ENCODE peak calls at places on chromosomes 2 and 18, in seven cellular contexts. N is stomach, K is right lobe of liver, R is psoas muscle, L is colonic mucosa, C is MM.1S, W is upper lobe of left lung. P is an unnamed sample. For H3K4me1, the result is how much of the 10 kb centered on the place peaks cover.

GRCh38 chr2:29033172-29033571 is 41.2 kb downstream of the PCARE start:
- DNase-seq in N (no peak), K (no peak), R (peak), L (no peak), C (no peak), W (no peak), P (no peak)

GRCh38 chr2:33001823-33002222 is 55.1 kb downstream of the LTBP1 start:
- DNase-seq in N (no peak), K (peak), R (no peak), L (no peak), C (no peak), W (no peak), P (no peak)

GRCh38 chr2:225920621-225921020 is 521.1 kb downstream of the NYAP2 start:
- DNase-seq in N (no peak), K (no peak), R (no peak), L (no peak), C (no peak), W (no peak), P (no peak)

GRCh38 chr2:218396688-218397501 is 2.8 kb upstream of the CTDSP1 start:
- DNase-seq in N (peak), K (peak), R (peak), L (peak), C (no peak), W (peak), P (peak)

GRCh38 chr2:83695037-83695436 is 764.0 kb downstream of the SUCLG1 start:
- DNase-seq in N (no peak), K (peak), R (no peak), L (no peak), C (no peak), W (no peak), P (no peak)

GRCh38 chr2:163701399-163702195 is 34.2 kb downstream of the FIGN start:
- DNase-seq in N (no peak), K (no peak), R (no peak), L (no peak), C (no peak), W (no peak), P (no peak)

GRCh38 chr18:80154293-80154692 is 45.2 kb downstream of the ADNP2 start:
- DNase-seq in N (no peak), K (no peak), R (no peak), L (no peak), C (no peak), W (no peak), P (no peak)

GRCh38 chr2:42809876-42810125 is 17.4 kb upstream of the HAAO start:
- DNase-seq in N (peak), K (peak), R (peak), L (peak), C (peak), W (peak), P (peak)

GRCh38 chr18:961644-962355 is 57.1 kb downstream of the ADCYAP1 start:
- DNase-seq in N (no peak), K (no peak), R (no peak), L (peak), C (peak), W (no peak), P (peak)

GRCh38 chr2:10764896-10765295 is 43.5 kb downstream of the ATP6V1C2 start:
- DNase-seq in N (no peak), K (no peak), R (no peak), L (no peak), C (no peak), W (no peak), P (no peak)

GRCh38 chr2:240793313-240794177 is 26.5 kb downstream of the KIF1A start:
- DNase-seq in N (no peak), K (peak), R (peak), L (no peak), C (no peak), W (no peak), P (peak)

GRCh38 chr2:81545626-81546025 is 1241.1 kb upstream of the LRRTM1 start:
- DNase-seq in N (no peak), K (no peak), R (no peak), L (no peak), C (no peak), W (no peak), P (no peak)

GRCh38 chr2:133362061-133362476 is 206.2 kb downstream of the NCKAP5 start:
- DNase-seq in N (no peak), K (no peak), R (no peak), L (no peak), C (no peak), W (no peak), P (no peak)

GRCh38 chr2:26846881-26847662 is 860 bp upstream of the DPYSL5 start:
- DNase-seq in N (no peak), K (no peak), R (no peak), L (no peak), C (no peak), W (no peak), P (no peak)

GRCh38 chr2:202035089-202035940 is 1.7 kb downstream of the FZD7 start:
- DNase-seq in N (peak), K (peak), R (peak), L (peak), C (no peak), W (peak), P (peak)

GRCh38 chr2:176986579-176986978 is 226.0 kb upstream of the HNRNPA3 start:
- DNase-seq in N (no peak), K (no peak), R (no peak), L (no peak), C (no peak), W (no peak), P (no peak)

DNA sequence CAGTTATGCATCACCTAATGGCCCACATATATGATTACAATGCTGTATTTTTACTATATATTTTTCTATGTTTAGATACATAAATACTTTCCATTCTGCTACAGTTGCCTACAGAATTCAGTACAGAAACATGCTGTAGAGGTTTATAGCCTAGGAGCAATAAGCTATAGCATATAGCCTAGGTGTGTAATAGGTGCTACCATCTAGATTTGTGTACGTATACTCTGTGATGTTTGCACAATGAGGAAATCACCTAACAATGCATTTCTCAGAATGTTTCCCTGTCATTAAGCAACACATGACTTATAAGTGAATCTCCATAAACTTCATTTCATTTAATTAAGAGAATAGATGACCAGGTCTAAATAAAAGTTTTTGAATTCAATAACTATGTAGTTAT is 43.5 kb downstream of the SLC38A11 start:
- DNase-seq in N (no peak), K (no peak), R (no peak), L (no peak), C (no peak), W (no peak), P (no peak)
- H3K4me1 ChIP-seq in N (half or more), K (under half), R (under half), L (under half), C (under half), W (under half), P (half or more)

GRCh38 chr2:196165016-196165415 is 6.4 kb downstream of the STK17B start:
- DNase-seq in N (no peak), K (no peak), R (no peak), L (no peak), C (no peak), W (no peak), P (no peak)
- H3K4me1 ChIP-seq in N (under half), K (under half), R (under half), L (under half), C (under half), W (under half), P (under half)

DNA sequence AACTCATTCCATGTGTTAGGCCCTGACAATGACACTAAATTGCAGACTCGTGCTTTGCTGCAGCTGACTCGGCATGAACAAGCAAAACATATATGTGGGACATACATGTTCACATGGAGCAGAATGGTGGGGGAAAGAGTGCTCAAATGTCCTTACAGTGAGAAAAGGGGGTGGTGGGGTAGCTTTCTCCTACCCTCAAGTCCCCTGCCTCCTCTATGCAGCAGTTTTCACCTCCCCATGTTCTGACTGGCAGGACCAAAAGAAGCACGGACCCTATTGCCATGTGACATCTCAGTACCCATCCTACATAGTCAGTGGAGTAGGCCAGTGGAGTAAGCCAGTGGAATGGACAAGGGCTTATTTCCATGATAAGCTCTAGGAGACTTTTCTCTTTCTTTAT is 259.3 kb downstream of the TTC32 start:
- DNase-seq in N (no peak), K (no peak), R (no peak), L (no peak), C (no peak), W (no peak), P (no peak)
- H3K4me1 ChIP-seq in N (under half), K (under half), R (under half), L (under half), C (under half), W (under half), P (under half)

GRCh38 chr2:173972636-173973035 is 7.5 kb upstream of the SP3 start:
- DNase-seq in N (no peak), K (no peak), R (no peak), L (no peak), C (no peak), W (no peak), P (no peak)
- H3K4me1 ChIP-seq in N (under half), K (under half), R (under half), L (under half), C (under half), W (under half), P (under half)

GRCh38 chr18:3319399-3319798 is 57.5 kb downstream of the MYL12B start:
- DNase-seq in N (no peak), K (no peak), R (no peak), L (no peak), C (no peak), W (no peak), P (no peak)
- H3K4me1 ChIP-seq in N (under half), K (under half), R (under half), L (under half), C (under half), W (under half), P (under half)

DNA sequence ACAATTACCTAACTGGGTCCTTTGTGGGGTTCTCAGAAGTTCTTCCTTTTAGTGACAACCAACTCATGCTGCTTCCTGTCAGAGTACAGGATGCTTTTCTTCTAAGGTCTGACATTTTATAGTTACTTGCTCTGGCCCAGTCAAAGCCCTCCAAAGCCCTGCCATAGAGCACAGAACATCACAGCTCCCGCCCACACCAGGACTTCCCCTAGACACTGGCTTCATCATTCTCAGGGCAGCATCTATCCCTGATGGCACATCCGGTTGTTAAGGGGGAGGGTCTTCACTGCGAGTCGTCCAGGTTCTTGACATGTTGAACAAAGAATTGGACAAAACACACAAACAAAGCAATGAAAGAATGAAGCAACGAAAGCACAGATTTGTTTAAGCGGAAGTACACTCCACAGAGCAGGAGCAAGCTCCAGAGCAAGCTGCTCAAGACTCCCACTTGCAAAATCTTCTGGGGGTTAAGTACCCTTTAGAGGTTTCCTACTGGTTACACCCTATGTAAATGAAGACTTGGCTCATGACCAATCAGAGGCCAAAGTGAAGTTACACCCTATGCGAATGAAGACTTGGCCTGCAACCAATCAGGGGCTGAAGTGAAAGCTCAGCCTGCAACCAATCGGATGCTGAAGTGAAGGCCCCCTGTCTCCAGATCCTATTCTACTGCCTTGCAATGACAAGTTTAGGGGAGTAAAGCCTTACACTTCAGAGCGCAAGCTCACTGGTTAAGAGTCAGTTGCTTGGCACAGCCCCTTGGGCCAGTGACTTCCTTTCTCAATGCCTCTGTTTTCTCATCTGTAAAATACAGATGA is 79.0 kb downstream of the HDAC4 start:
- DNase-seq in N (no peak), K (no peak), R (no peak), L (no peak), C (no peak), W (no peak), P (no peak)
- H3K4me1 ChIP-seq in N (half or more), K (under half), R (under half), L (under half), C (under half), W (under half), P (half or more)

DNA sequence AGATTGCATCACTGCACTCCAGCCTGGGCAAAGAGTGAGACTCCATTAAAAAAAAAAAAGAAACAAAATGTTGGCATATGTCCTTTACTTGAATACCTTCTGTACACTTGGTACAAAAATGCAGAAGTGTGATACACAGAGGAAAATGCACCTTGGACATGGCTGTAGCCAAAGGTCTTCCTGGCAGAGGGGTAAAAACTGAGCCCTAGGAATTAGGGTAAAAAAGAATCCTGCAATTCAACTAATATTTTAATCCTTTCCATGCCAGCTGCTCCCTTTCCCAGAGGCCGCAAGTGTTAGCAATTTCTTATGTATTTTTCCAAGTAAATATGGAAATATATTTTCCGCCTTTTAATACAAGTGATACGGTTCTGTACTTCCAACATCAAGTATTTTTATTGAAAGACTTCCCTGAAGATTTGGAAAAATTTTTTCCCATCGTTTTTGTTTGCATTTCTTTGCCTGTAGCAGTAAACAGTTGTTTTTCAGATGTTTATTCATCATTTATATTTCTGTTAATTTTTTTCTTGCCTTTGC is 26.2 kb downstream of the KCNJ13 start:
- DNase-seq in N (no peak), K (no peak), R (no peak), L (no peak), C (no peak), W (no peak), P (no peak)
- H3K4me1 ChIP-seq in N (under half), K (under half), R (under half), L (under half), C (under half), W (under half), P (under half)

DNA sequence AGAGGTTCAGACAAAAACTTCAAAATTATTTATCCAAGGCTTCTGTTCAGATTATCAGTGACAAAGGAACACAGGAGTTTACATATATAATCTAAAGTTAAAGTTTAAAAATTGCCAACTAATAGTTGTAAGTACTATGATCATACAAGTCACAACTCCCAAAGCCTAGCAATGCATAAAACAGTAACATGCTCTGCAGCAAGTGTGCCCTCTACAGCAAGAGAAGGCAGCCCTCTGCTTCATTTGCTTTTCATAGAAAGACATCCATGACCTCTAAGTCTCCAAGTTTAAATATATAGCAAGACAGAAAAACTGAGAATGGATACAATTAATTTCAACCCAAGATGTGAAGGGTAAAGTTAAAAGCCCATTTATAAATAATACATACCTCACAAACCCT is 13.3 kb downstream of the RAB1A start:
- DNase-seq in N (no peak), K (no peak), R (no peak), L (no peak), C (no peak), W (no peak), P (no peak)
- H3K4me1 ChIP-seq in N (half or more), K (under half), R (under half), L (under half), C (under half), W (half or more), P (half or more)